ENCODE peak calls at places on chromosome 2, in five cellular contexts. D is CD8-positive, alpha-beta T cell; O is posterior cingulate gyrus; Y is stimulated activated CD4-positive, alpha-beta T cell treated with anti-CD3 and anti-CD28 coated beads, Interleukin-12 subunit alpha, Interleukin-12 subunit beta, amount 100 ng/mL, for 48 hours; F is SK-N-DZ. R is an unnamed sample.

GRCh38 chr2:27446057-27446456 is 3.9 kb downstream of the KRTCAP3 start:
- DNase-seq in D (no peak), O (no peak), Y (no peak), F (no peak), R (no peak)

GRCh38 chr2:79887747-79888374 is 375.0 kb downstream of the CTNNA2 start:
- DNase-seq in D (no peak), O (no peak), Y (peak), F (peak), R (peak)

GRCh38 chr2:30769891-30770462 is 37.3 kb downstream of the CAPN13 start:
- DNase-seq in D (no peak), O (no peak), Y (no peak), F (no peak), R (no peak)

GRCh38 chr2:3356799-3357198 is 20.8 kb downstream of the EIPR1 start:
- DNase-seq in D (no peak), O (no peak), Y (no peak), F (no peak), R (no peak)

GRCh38 chr2:52821631-52822030 is 946.0 kb upstream of the CHAC2 start:
- DNase-seq in D (no peak), O (no peak), Y (no peak), F (no peak), R (no peak)

GRCh38 chr2:101975171-101975870 is 16.4 kb upstream of the IL1R2 start:
- DNase-seq in D (no peak), O (no peak), Y (no peak), F (peak), R (no peak)

GRCh38 chr2:235766206-235766794 is 272.5 kb downstream of the AGAP1 start:
- DNase-seq in D (peak), O (no peak), Y (peak), F (peak), R (peak)

GRCh38 chr2:113980946-113981345 is 91.1 kb downstream of the ACTR3 start:
- DNase-seq in D (no peak), O (no peak), Y (no peak), F (no peak), R (no peak)

GRCh38 chr2:27582695-27583389 is at the start of gene ZNF512:
- DNase-seq in D (peak), O (peak), Y (peak), F (peak), R (peak)

GRCh38 chr2:197071213-197071612 is 144.7 kb upstream of the PGAP1 start:
- DNase-seq in D (no peak), O (no peak), Y (no peak), F (no peak), R (no peak)

GRCh38 chr2:20012032-20012281 is 511 bp downstream of the MATN3 start:
- DNase-seq in D (no peak), O (no peak), Y (no peak), F (no peak), R (no peak)

GRCh38 chr2:188410504-188411235 is 119.0 kb downstream of the GULP1 start:
- DNase-seq in D (no peak), O (no peak), Y (no peak), F (no peak), R (no peak)

GRCh38 chr2:175726213-175726612 is 275.9 kb downstream of the LNPK start:
- DNase-seq in D (no peak), O (no peak), Y (no peak), F (no peak), R (no peak)

GRCh38 chr2:127810156-127810636 is 775 bp downstream of the WDR33 start:
- DNase-seq in D (no peak), O (no peak), Y (no peak), F (peak), R (no peak)

GRCh38 chr2:65403529-65403915 is 28.9 kb downstream of the SPRED2 start:
- DNase-seq in D (no peak), O (no peak), Y (no peak), F (no peak), R (no peak)

GRCh38 chr2:179861777-179862117 is 335 bp upstream of the ZNF385B start:
- DNase-seq in D (no peak), O (peak), Y (no peak), F (no peak), R (no peak)